ENCODE peak calls at places on chromosome 21, in seven cellular contexts. One of them, this sample, is unnamed.

GRCh38 chr21:42569732-42570301 is 56.2 kb downstream of the SLC37A1 start:
- DNase-seq in HepG2: no peak
- DNase-seq in GM12878: no peak
- DNase-seq in HCT116: no peak
- DNase-seq in H1: no peak
- DNase-seq in SK-N-SH: no peak
- DNase-seq in K562: no peak
- DNase-seq in this sample: no peak

GRCh38 chr21:27246741-27247140 is 279.9 kb upstream of the ADAMTS5 start:
- DNase-seq in HepG2: no peak
- DNase-seq in GM12878: no peak
- DNase-seq in HCT116: no peak
- DNase-seq in H1: no peak
- DNase-seq in SK-N-SH: no peak
- DNase-seq in K562: no peak
- DNase-seq in this sample: no peak

GRCh38 chr21:44592446-44593365 is at the start of gene KRTAP10-6:
- DNase-seq in HepG2: no peak
- DNase-seq in GM12878: no peak
- DNase-seq in HCT116: no peak
- DNase-seq in H1: no peak
- DNase-seq in SK-N-SH: no peak
- DNase-seq in K562: no peak
- DNase-seq in this sample: no peak

GRCh38 chr21:40143822-40144525 is 276.7 kb downstream of the PCP4 start:
- DNase-seq in HepG2: peak
- DNase-seq in GM12878: no peak
- DNase-seq in HCT116: peak
- DNase-seq in H1: no peak
- DNase-seq in SK-N-SH: peak
- DNase-seq in K562: peak
- DNase-seq in this sample: peak

GRCh38 chr21:31273278-31273677 is 70.8 kb downstream of the TIAM1 start:
- DNase-seq in HepG2: no peak
- DNase-seq in GM12878: no peak
- DNase-seq in HCT116: no peak
- DNase-seq in H1: no peak
- DNase-seq in SK-N-SH: no peak
- DNase-seq in K562: no peak
- DNase-seq in this sample: no peak

GRCh38 chr21:45154511-45155508 is 80.4 kb downstream of the ADARB1 start:
- DNase-seq in HepG2: no peak
- DNase-seq in GM12878: no peak
- DNase-seq in HCT116: no peak
- DNase-seq in H1: peak
- DNase-seq in SK-N-SH: peak
- DNase-seq in K562: peak
- DNase-seq in this sample: no peak

GRCh38 chr21:15401331-15401730 is 328.5 kb upstream of the USP25 start:
- DNase-seq in HepG2: peak
- DNase-seq in GM12878: no peak
- DNase-seq in HCT116: no peak
- DNase-seq in H1: no peak
- DNase-seq in SK-N-SH: no peak
- DNase-seq in K562: no peak
- DNase-seq in this sample: no peak

GRCh38 chr21:46121286-46122221 is 23.6 kb downstream of the COL6A2 start:
- DNase-seq in HepG2: no peak
- DNase-seq in GM12878: no peak
- DNase-seq in HCT116: no peak
- DNase-seq in H1: no peak
- DNase-seq in SK-N-SH: peak
- DNase-seq in K562: no peak
- DNase-seq in this sample: no peak

GRCh38 chr21:31098576-31099005 is 60.3 kb upstream of the KRTAP19-8 start:
- DNase-seq in HepG2: peak
- DNase-seq in GM12878: no peak
- DNase-seq in HCT116: peak
- DNase-seq in H1: peak
- DNase-seq in SK-N-SH: peak
- DNase-seq in K562: peak
- DNase-seq in this sample: peak

GRCh38 chr21:45643021-45643980 is at the start of gene PCBP3:
- DNase-seq in HepG2: no peak
- DNase-seq in GM12878: peak
- DNase-seq in HCT116: peak
- DNase-seq in H1: peak
- DNase-seq in SK-N-SH: peak
- DNase-seq in K562: peak
- DNase-seq in this sample: no peak

GRCh38 chr21:23384679-23385078 is 2222.6 kb downstream of the MRPL39 start:
- DNase-seq in HepG2: no peak
- DNase-seq in GM12878: no peak
- DNase-seq in HCT116: no peak
- DNase-seq in H1: peak
- DNase-seq in SK-N-SH: no peak
- DNase-seq in K562: no peak
- DNase-seq in this sample: no peak

GRCh38 chr21:29130234-29130993 is at the start of gene MAP3K7CL:
- DNase-seq in HepG2: no peak
- DNase-seq in GM12878: no peak
- DNase-seq in HCT116: no peak
- DNase-seq in H1: no peak
- DNase-seq in SK-N-SH: no peak
- DNase-seq in K562: peak
- DNase-seq in this sample: no peak

GRCh38 chr21:44428281-44428942 is 26.9 kb upstream of the LRRC3 start:
- DNase-seq in HepG2: peak
- DNase-seq in GM12878: no peak
- DNase-seq in HCT116: peak
- DNase-seq in H1: peak
- DNase-seq in SK-N-SH: peak
- DNase-seq in K562: peak
- DNase-seq in this sample: peak

GRCh38 chr21:44547656-44548331 is 3.5 kb downstream of the KRTAP10-2 start:
- DNase-seq in HepG2: no peak
- DNase-seq in GM12878: no peak
- DNase-seq in HCT116: no peak
- DNase-seq in H1: no peak
- DNase-seq in SK-N-SH: no peak
- DNase-seq in K562: no peak
- DNase-seq in this sample: no peak

GRCh38 chr21:42527489-42528158 is 14.0 kb downstream of the SLC37A1 start:
- DNase-seq in HepG2: no peak
- DNase-seq in GM12878: peak
- DNase-seq in HCT116: no peak
- DNase-seq in H1: no peak
- DNase-seq in SK-N-SH: no peak
- DNase-seq in K562: no peak
- DNase-seq in this sample: no peak

GRCh38 chr21:45531393-45532215 is 10.6 kb downstream of the SLC19A1 start:
- DNase-seq in HepG2: no peak
- DNase-seq in GM12878: no peak
- DNase-seq in HCT116: no peak
- DNase-seq in H1: no peak
- DNase-seq in SK-N-SH: no peak
- DNase-seq in K562: no peak
- DNase-seq in this sample: no peak

GRCh38 chr21:35652872-35653271 is 407.5 kb downstream of the SETD4 start:
- DNase-seq in HepG2: no peak
- DNase-seq in GM12878: no peak
- DNase-seq in HCT116: no peak
- DNase-seq in H1: no peak
- DNase-seq in SK-N-SH: no peak
- DNase-seq in K562: no peak
- DNase-seq in this sample: no peak

GRCh38 chr21:35663856-35664606 is 396.3 kb downstream of the SETD4 start:
- DNase-seq in HepG2: no peak
- DNase-seq in GM12878: no peak
- DNase-seq in HCT116: no peak
- DNase-seq in H1: no peak
- DNase-seq in SK-N-SH: no peak
- DNase-seq in K562: no peak
- DNase-seq in this sample: no peak

DNA sequence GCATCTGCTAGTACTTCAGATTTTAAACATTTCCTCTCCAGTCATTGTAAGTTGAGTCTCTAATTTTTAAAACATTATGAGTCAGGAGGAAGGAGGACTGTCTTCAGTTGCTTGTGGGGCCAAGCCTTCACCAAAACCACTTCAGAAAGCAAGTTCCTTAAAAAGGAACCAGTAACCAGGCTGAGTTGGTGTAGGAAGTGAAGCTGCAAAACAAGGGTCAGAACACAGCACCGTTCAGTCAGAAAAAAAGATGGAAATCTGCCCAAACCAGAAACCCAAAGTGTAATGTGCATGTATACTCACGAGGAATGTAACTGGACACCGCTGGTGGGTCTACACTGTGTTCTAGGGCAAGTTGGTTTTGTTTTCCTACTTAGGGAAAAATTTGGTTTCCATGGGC is 402.1 kb downstream of the SETD4 start:
- DNase-seq in HepG2: no peak
- DNase-seq in GM12878: no peak
- DNase-seq in HCT116: no peak
- DNase-seq in H1: no peak
- DNase-seq in SK-N-SH: no peak
- DNase-seq in K562: no peak
- DNase-seq in this sample: no peak
- TF ChIP-seq JUND in HepG2: no peak
- TF ChIP-seq JUND in GM12878: no peak
- TF ChIP-seq JUND in HCT116: no peak
- TF ChIP-seq JUND in H1: no peak
- TF ChIP-seq JUND in SK-N-SH: no peak
- TF ChIP-seq JUND in K562: no peak
- TF ChIP-seq JUND in this sample: no peak

DNA sequence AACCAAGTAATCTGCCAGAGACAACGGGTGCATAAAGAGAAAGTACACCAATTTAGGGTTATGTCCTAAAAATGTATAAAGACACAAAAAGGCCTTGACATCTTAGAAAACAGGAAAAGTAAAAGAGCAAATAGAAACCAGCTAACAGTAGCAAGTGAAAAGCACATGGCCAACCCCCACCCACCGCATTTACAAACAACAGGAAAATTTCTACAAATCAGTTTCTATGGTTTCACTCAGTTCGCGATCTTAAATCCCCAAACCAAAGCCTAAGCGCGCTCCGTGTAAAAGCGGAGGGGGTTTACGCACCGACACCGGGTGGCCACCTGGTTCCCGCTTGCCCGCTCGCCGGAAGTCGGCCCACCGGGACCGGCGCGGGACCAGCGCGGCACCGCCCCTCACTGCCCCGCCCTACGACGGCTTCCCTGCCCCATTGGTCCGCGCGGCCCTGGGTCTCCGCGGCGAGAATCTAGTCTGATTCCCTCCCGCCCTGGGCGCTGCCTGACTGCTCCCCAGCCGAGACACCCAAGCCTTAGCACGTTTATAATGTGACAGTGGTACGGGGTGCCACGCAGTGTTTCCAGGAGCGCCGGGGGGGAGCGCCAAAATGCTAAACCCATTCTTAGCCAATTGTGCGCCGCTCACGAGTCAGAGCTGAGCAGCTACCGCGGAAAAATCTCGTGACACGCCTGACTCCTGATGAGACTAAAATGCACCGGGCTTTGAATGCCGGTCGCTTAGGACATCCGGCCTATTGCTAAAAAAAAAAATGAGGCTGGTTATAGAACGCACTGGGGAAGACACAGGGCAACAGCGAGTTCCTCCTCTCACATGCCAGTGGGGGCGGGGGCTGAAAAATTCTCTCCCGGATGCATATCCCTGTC is at the start of gene GART:
- DNase-seq in HepG2: peak
- DNase-seq in GM12878: peak
- DNase-seq in HCT116: peak
- DNase-seq in H1: peak
- DNase-seq in SK-N-SH: peak
- DNase-seq in K562: peak
- DNase-seq in this sample: peak
- TF ChIP-seq JUND in HepG2: no peak
- TF ChIP-seq JUND in GM12878: no peak
- TF ChIP-seq JUND in HCT116: no peak
- TF ChIP-seq JUND in H1: peak
- TF ChIP-seq JUND in SK-N-SH: no peak
- TF ChIP-seq JUND in K562: no peak
- TF ChIP-seq JUND in this sample: no peak

GRCh38 chr21:37082856-37083611 is 10.0 kb downstream of the TTC3 start:
- DNase-seq in HepG2: peak
- DNase-seq in GM12878: no peak
- DNase-seq in HCT116: no peak
- DNase-seq in H1: no peak
- DNase-seq in SK-N-SH: no peak
- DNase-seq in K562: no peak
- DNase-seq in this sample: peak

GRCh38 chr21:37087188-37087587 is 14.1 kb downstream of the TTC3 start:
- DNase-seq in HepG2: no peak
- DNase-seq in GM12878: no peak
- DNase-seq in HCT116: peak
- DNase-seq in H1: no peak
- DNase-seq in SK-N-SH: no peak
- DNase-seq in K562: peak
- DNase-seq in this sample: no peak

GRCh38 chr21:37085726-37086125 is 12.7 kb downstream of the TTC3 start:
- DNase-seq in HepG2: no peak
- DNase-seq in GM12878: no peak
- DNase-seq in HCT116: no peak
- DNase-seq in H1: no peak
- DNase-seq in SK-N-SH: no peak
- DNase-seq in K562: peak
- DNase-seq in this sample: no peak

GRCh38 chr21:37093977-37094376 is 20.9 kb downstream of the TTC3 start:
- DNase-seq in HepG2: no peak
- DNase-seq in GM12878: no peak
- DNase-seq in HCT116: no peak
- DNase-seq in H1: no peak
- DNase-seq in SK-N-SH: no peak
- DNase-seq in K562: no peak
- DNase-seq in this sample: no peak

DNA sequence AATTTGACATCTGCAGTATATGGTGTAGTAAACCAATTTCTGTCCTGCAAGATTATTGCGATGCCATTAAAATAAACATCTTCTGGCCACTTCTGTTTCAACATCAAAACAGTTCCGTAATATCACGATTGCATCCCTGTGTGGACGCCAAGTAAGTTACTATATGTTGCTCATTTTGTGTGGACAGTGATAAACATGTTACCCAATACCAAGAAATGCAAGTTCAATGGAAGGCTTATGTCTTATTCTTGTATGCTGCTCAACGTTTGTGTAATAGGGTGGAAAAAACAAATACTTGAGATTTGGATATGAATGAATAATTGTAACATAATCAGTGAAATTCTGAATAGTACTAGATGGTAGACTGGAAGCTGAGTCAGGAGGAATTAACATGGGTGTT is 15.1 kb downstream of the TTC3 start:
- DNase-seq in HepG2: no peak
- DNase-seq in GM12878: no peak
- DNase-seq in HCT116: no peak
- DNase-seq in H1: no peak
- DNase-seq in SK-N-SH: no peak
- DNase-seq in K562: no peak
- DNase-seq in this sample: no peak
- TF ChIP-seq JUND in HepG2: no peak
- TF ChIP-seq JUND in GM12878: no peak
- TF ChIP-seq JUND in HCT116: no peak
- TF ChIP-seq JUND in H1: no peak
- TF ChIP-seq JUND in SK-N-SH: no peak
- TF ChIP-seq JUND in K562: no peak
- TF ChIP-seq JUND in this sample: no peak

GRCh38 chr21:38012700-38013099 is 96.4 kb upstream of the KCNJ6 start:
- DNase-seq in HepG2: no peak
- DNase-seq in GM12878: no peak
- DNase-seq in HCT116: no peak
- DNase-seq in H1: no peak
- DNase-seq in SK-N-SH: no peak
- DNase-seq in K562: no peak
- DNase-seq in this sample: no peak
- TF ChIP-seq JUND in HepG2: no peak
- TF ChIP-seq JUND in GM12878: no peak
- TF ChIP-seq JUND in HCT116: no peak
- TF ChIP-seq JUND in H1: no peak
- TF ChIP-seq JUND in SK-N-SH: no peak
- TF ChIP-seq JUND in K562: no peak
- TF ChIP-seq JUND in this sample: no peak